ENCODE peak calls at places on chromosomes 6 and 20, in eight cellular contexts. Y is RWPE2, V is dorsolateral prefrontal cortex, A is retinal pigment epithelial cell, R is endodermal cell, M is kidney, D is fibroblast of mammary gland, F is body of pancreas. S is an unnamed sample.

GRCh38 chr6:9481292-9482029 is 933.4 kb downstream of the TFAP2A start:
- DNase-seq in M (no peak), R (no peak), A (no peak), D (peak; percentile 12), F (no peak), Y (no peak), V (no peak), S (no peak)

GRCh38 chr6:131262060-131262459 is 126.8 kb downstream of the AKAP7 start:
- DNase-seq in M (no peak), V (no peak), F (no peak), Y (no peak), A (no peak), D (no peak), R (no peak), S (no peak)

GRCh38 chr6:106283476-106283875 is 42.1 kb downstream of the ATG5 start:
- DNase-seq in V (no peak), R (no peak), D (no peak), F (no peak), Y (no peak), A (no peak), M (no peak), S (no peak)

GRCh38 chr6:158174514-158174913 is 6.4 kb downstream of the GTF2H5 start:
- DNase-seq in D (peak; percentile 94), V (no peak), F (peak; percentile 60), R (no peak), A (peak; percentile 88), M (no peak), Y (no peak), S (no peak)

GRCh38 chr6:165647041-165647440 is 16.0 kb downstream of the PDE10A start:
- DNase-seq in A (no peak), D (no peak), F (no peak), R (no peak), Y (no peak), V (no peak), M (no peak), S (no peak)

GRCh38 chr6:137692806-137693205 is 174.3 kb upstream of the TNFAIP3 start:
- DNase-seq in A (peak; percentile 26), Y (no peak), R (no peak), M (no peak), D (peak; percentile 52), V (no peak), F (no peak), S (no peak)

GRCh38 chr6:127301199-127301700 is 34.6 kb downstream of the RNF146 start:
- DNase-seq in A (no peak), F (no peak), M (no peak), D (no peak), R (no peak), Y (no peak), V (no peak), S (no peak)

GRCh38 chr20:60050193-60050960 is 92.2 kb downstream of the CDH26 start:
- DNase-seq in V (no peak), Y (peak; percentile 86), R (peak; percentile 90), M (no peak), A (no peak), D (no peak), F (peak; percentile 46), S (no peak)

GRCh38 chr6:167225903-167226508 is 65.1 kb upstream of the UNC93A start:
- DNase-seq in F (no peak), D (no peak), V (no peak), R (peak; percentile 79), A (no peak), M (no peak), Y (no peak), S (no peak)

GRCh38 chr20:57930328-57930727 is 220.5 kb upstream of the PMEPA1 start:
- DNase-seq in D (no peak), R (no peak), A (no peak), M (no peak), F (no peak), Y (peak; percentile 63), V (no peak), S (no peak)

GRCh38 chr20:64049060-64049886 is at the start of gene SOX18:
- DNase-seq in R (peak; percentile 82), D (peak; percentile 19), M (peak; percentile 86), A (no peak), V (peak; percentile 48), F (no peak), Y (no peak), S (peak; percentile 59)

GRCh38 chr6:148800535-148800934 is 53.7 kb downstream of the UST start:
- DNase-seq in R (no peak), F (no peak), A (no peak), D (peak; percentile 84), V (no peak), Y (no peak), M (no peak), S (no peak)

GRCh38 chr6:170128811-170129681 is 161.8 kb downstream of the DLL1 start:
- DNase-seq in V (no peak), M (peak; percentile 52), R (peak; percentile 25), F (peak; percentile 1), A (no peak), Y (peak; percentile 37), D (no peak), S (no peak)

GRCh38 chr6:55980627-55981211 is 105.3 kb upstream of the BMP5 start:
- DNase-seq in Y (no peak), A (no peak), D (peak; percentile 60), M (no peak), F (peak; percentile 24), V (no peak), R (peak; percentile 70), S (peak; percentile 8)

GRCh38 chr20:63498950-63499332 is at the start of gene EEF1A2:
- DNase-seq in R (peak; percentile 66), F (no peak), V (peak; percentile 80), Y (no peak), A (no peak), M (peak; percentile 80), D (no peak), S (no peak)

GRCh38 chr6:89941031-89941775 is 46.9 kb downstream of the GJA10 start:
- DNase-seq in A (no peak), M (no peak), R (no peak), V (peak; percentile 46), F (peak; percentile 77), Y (no peak), D (peak; percentile 28), S (no peak)

GRCh38 chr20:20821496-20822260 is 109.2 kb upstream of the RALGAPA2 start:
- DNase-seq in R (peak; percentile 77), F (no peak), M (no peak), D (no peak), V (no peak), A (no peak), Y (no peak), S (no peak)

DNA sequence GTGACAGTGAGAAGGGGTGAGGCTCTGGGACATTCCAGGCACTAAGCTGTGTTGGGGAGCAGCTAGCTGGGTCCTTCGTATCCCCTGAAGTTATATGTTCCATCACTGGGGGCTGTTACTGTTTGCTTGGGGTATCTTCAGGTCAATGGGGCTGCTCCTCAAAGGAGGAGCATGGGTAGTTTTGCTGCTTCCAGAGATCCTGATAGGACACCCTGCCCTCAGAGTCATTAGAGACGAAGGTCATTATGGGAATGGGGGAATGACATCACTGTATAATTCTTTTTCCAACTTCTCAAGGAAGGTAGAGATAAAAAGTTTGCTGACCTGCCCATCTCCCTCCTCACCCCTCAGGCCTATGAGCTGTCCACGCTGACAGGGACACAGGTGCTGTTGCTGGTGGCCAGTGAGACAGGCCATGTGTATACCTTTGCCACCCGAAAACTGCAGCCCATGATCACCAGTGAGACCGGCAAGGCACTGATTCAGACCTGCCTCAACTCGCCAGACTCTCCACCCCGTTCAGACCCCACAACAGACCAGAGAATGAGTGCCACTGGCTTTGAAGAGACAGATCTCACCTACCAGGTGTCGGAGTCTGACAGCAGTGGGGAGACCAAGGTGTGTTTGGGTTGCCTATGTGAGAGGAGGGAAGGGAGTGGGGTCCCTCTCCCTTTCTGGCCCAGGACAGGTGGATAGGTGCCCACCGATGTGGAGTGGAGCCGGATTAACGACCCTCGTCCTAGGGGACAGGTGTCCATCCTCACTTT is 2.6 kb downstream of the SRF start:
- DNase-seq in Y (no peak), D (no peak), V (no peak), F (no peak), M (no peak), R (no peak), A (no peak), S (peak; percentile 6)
- H3K4me3 ChIP-seq in Y (peak overlapping the region; percentile 98), D (peak overlapping the region; percentile 85), V (peak overlapping the region; percentile 93), F (no peak overlapping the region), M (peak overlapping the region; percentile 91), R (peak overlapping the region; percentile 95), A (peak overlapping the region; percentile 74), S (peak overlapping the region; percentile 91)

GRCh38 chr20:35568645-35569044 is 26.8 kb downstream of the ERGIC3 start:
- DNase-seq in Y (peak; percentile 66), A (no peak), M (no peak), V (no peak), R (peak; percentile 82), F (peak; percentile 47), D (no peak), S (peak; percentile 38)
- TF ChIP-seq CTCF in Y (peak; percentile 70), A (peak; percentile 29), M (peak; percentile 16), V (no peak), R (peak; percentile 77), F (peak; percentile 46), D (peak; percentile 25), S (peak; percentile 31)

DNA sequence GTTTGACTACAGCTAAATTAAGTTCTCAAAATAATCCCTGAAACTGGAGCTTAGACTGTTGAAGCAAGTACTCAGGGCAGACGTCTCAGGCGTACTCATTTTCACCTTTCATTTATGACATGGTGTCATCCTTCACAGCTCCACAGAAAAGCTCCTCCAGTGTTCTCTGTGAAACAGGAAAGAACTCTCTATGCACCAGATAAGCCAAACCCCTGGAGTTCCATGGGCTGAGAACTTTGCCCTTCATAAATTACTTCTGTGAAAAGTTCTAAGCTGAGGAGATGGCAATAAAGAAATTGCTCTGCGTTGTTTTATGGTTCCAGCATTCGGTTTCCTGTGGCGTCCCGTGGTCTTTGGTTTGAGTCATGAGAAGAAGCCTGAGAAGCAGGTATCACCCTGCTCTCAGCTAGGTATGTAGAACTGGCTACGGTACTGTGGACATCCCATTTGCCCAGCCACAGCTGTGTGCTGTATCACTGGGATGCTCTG is 20.2 kb upstream of the RREB1 start:
- DNase-seq in M (no peak), F (no peak), R (no peak), Y (no peak), D (no peak), V (no peak), A (no peak), S (peak; percentile 79)
- H3K4me3 ChIP-seq in M (peak overlapping the region; percentile 41), F (no peak overlapping the region), R (no peak overlapping the region), Y (no peak overlapping the region), D (no peak overlapping the region), V (peak overlapping the region; percentile 59), A (no peak overlapping the region), S (peak overlapping the region; percentile 51)

GRCh38 chr6:3786131-3786530 is 34.6 kb upstream of the PXDC1 start:
- DNase-seq in R (no peak), V (no peak), M (no peak), A (no peak), D (peak; percentile 43), Y (no peak), F (no peak), S (no peak)

GRCh38 chr6:3789896-3790558 is 38.5 kb upstream of the PXDC1 start:
- DNase-seq in Y (no peak), V (no peak), F (no peak), A (no peak), D (no peak), M (no peak), R (no peak), S (no peak)

GRCh38 chr6:3785745-3786098 is 34.2 kb upstream of the PXDC1 start:
- DNase-seq in M (no peak), F (no peak), R (no peak), A (no peak), D (no peak), V (no peak), Y (no peak), S (no peak)

GRCh38 chr6:3789018-3789895 is 37.7 kb upstream of the PXDC1 start:
- DNase-seq in Y (no peak), D (peak; percentile 56), A (no peak), V (no peak), M (no peak), R (no peak), F (no peak), S (no peak)

GRCh38 chr6:3788408-3789017 is 37.0 kb upstream of the PXDC1 start:
- DNase-seq in D (peak; percentile 48), A (no peak), R (no peak), V (no peak), Y (no peak), F (no peak), M (no peak), S (no peak)
- TF ChIP-seq CTCF in D (no peak), A (no peak), R (no peak), V (no peak), Y (no peak), F (no peak), M (no peak), S (no peak)